ENCODE peak calls at places on chromosomes 11 and 22, in eight cellular contexts. M is A549, L is SK-N-SH, O is HCT116, N is K562, P is HepG2, Z is endothelial cell of umbilical vein, G is H1. S is an unnamed sample.
A peak's percentile ranks its signal among the peaks of the same experiment; 100 is the strongest.

GRCh38 chr11:61577383-61578118 is 3.3 kb downstream of the SYT7 start:
- DNase-seq in L (peak; percentile 84), G (peak; percentile 64), Z (no peak), P (peak; percentile 80), M (peak; percentile 33), N (peak; percentile 42), O (no peak), S (no peak)

GRCh38 chr11:50174189-50174588 is 141.5 kb downstream of the OR4C45 start:
- DNase-seq in O (no peak), L (no peak), G (no peak), P (no peak), M (no peak), Z (no peak), N (no peak), S (no peak)

GRCh38 chr11:1706634-1707400 is 9.8 kb downstream of the KRTAP5-6 start:
- DNase-seq in O (no peak), N (peak; percentile 26), M (peak; percentile 67), Z (no peak), L (no peak), P (no peak), G (no peak), S (no peak)

GRCh38 chr11:57778318-57779037 is 16.9 kb downstream of the CTNND1 start:
- DNase-seq in G (peak; percentile 71), N (peak; percentile 71), Z (peak; percentile 100), L (peak; percentile 83), O (peak; percentile 89), M (peak; percentile 94), P (peak; percentile 99), S (no peak)

GRCh38 chr22:28989035-28989464 is 72.6 kb downstream of the C22orf31 start:
- DNase-seq in Z (no peak), G (no peak), M (no peak), P (no peak), L (no peak), N (no peak), O (no peak), S (no peak)

GRCh38 chr11:132300283-132300682 is 929.9 kb downstream of the NTM start:
- DNase-seq in M (no peak), O (no peak), L (peak; percentile 42), P (no peak), N (no peak), Z (no peak), G (no peak), S (no peak)

GRCh38 chr11:72589802-72590761 is 84.1 kb downstream of the PDE2A start:
- DNase-seq in G (peak; percentile 88), N (peak; percentile 61), Z (peak; percentile 35), L (peak; percentile 60), M (peak; percentile 73), P (peak; percentile 48), O (no peak), S (no peak)

GRCh38 chr22:33971561-33971961 is 51.3 kb upstream of the LARGE1 start:
- DNase-seq in M (no peak), Z (no peak), O (no peak), P (peak; percentile 22), N (no peak), G (no peak), L (no peak), S (no peak)

GRCh38 chr22:39221999-39222686 is 22.6 kb downstream of the PDGFB start:
- DNase-seq in M (no peak), O (no peak), G (no peak), P (no peak), N (no peak), L (no peak), Z (no peak), S (no peak)

GRCh38 chr22:43183496-43184263 is 3.3 kb downstream of the TTLL12 start:
- DNase-seq in N (peak; percentile 85), Z (peak; percentile 72), O (no peak), G (no peak), P (peak; percentile 67), M (no peak), L (no peak), S (no peak)

GRCh38 chr11:85949798-85950197 is 94.6 kb downstream of the CCDC83 start:
- DNase-seq in P (peak; percentile 56), M (no peak), G (no peak), L (no peak), Z (no peak), O (no peak), N (no peak), S (no peak)

GRCh38 chr11:83256602-83257340 is 29.4 kb downstream of the CCDC90B start:
- DNase-seq in O (no peak), G (no peak), N (no peak), P (peak; percentile 68), L (no peak), M (no peak), Z (no peak), S (no peak)

GRCh38 chr11:18106688-18107087 is 806 bp upstream of the SAAL1 start:
- DNase-seq in N (no peak), Z (peak; percentile 6), G (no peak), L (no peak), O (no peak), M (no peak), P (no peak), S (no peak)

GRCh38 chr11:130588471-130588870 is 140.0 kb downstream of the ADAMTS15 start:
- DNase-seq in O (no peak), Z (no peak), L (no peak), N (no peak), G (no peak), M (no peak), P (no peak), S (no peak)

GRCh38 chr22:48920776-48921241 is 906.9 kb downstream of the BRD1 start:
- DNase-seq in O (no peak), Z (no peak), G (peak; percentile 37), P (no peak), N (no peak), M (no peak), L (no peak), S (no peak)

GRCh38 chr11:129458278-129458677 is 82.6 kb downstream of the BARX2 start:
- DNase-seq in G (no peak), P (no peak), N (no peak), Z (no peak), L (no peak), O (no peak), M (no peak), S (no peak)

GRCh38 chr11:61193596-61193995 is 9.7 kb upstream of the PGA3 start:
- DNase-seq in G (no peak), L (peak; percentile 45), N (no peak), Z (no peak), O (no peak), P (no peak), M (no peak), S (no peak)

GRCh38 chr11:128878455-128878854 is 11.4 kb upstream of the KCNJ1 start:
- DNase-seq in Z (no peak), O (no peak), G (no peak), N (no peak), M (no peak), L (no peak), P (no peak), S (no peak)

GRCh38 chr11:24697722-24698121 is 200.9 kb downstream of the LUZP2 start:
- DNase-seq in L (no peak), N (no peak), M (no peak), O (no peak), G (no peak), Z (peak; percentile 59), P (no peak), S (no peak)

GRCh38 chr22:17920145-17920605 is 104.2 kb downstream of the MICAL3 start:
- DNase-seq in M (no peak), Z (peak; percentile 44), N (peak; percentile 87), O (no peak), P (peak; percentile 70), G (no peak), L (peak; percentile 79), S (no peak)
- TF ChIP-seq MAX in M (no peak), Z (no peak), N (no peak), O (no peak), P (no peak), G (no peak), L (no peak), S (no peak)

GRCh38 chr22:19959587-19960490 is 18.2 kb upstream of the TXNRD2 start:
- DNase-seq in L (peak; percentile 13), M (no peak), G (no peak), P (no peak), N (no peak), Z (no peak), O (no peak), S (no peak)
- H3K4me2 ChIP-seq in L (no peak overlapping the region), M (no peak overlapping the region), G (peak overlapping the region; percentile 74), P (peak overlapping the region; percentile 100), N (peak overlapping the region; percentile 72), Z (no peak overlapping the region), O (peak overlapping the region; percentile 63), S (no peak overlapping the region)

DNA sequence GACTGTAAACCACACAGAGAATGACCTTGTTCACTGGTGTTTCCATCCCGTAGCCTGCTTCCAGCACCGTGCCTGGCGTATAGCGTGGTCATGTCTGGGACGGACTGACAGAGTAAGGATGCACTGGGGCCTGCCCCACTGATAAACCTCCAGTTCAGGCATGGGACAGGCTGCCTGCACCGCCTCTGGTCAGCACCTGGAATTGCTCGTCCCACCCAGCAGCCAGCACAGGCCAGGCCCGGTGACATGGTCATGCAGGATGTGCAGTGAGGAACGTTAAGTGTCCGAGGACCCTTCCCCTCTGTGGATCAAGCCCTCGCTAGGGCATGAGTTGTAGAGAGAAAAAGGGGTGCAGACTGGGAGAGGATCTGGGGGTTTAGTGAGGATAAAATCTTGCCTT is 44.8 kb downstream of the LMO1 start:
- DNase-seq in N (no peak), O (no peak), Z (no peak), L (no peak), G (no peak), P (no peak), M (no peak), S (no peak)
- TF ChIP-seq MAX in N (no peak), O (no peak), Z (no peak), L (no peak), G (no peak), P (no peak), M (no peak), S (no peak)

DNA sequence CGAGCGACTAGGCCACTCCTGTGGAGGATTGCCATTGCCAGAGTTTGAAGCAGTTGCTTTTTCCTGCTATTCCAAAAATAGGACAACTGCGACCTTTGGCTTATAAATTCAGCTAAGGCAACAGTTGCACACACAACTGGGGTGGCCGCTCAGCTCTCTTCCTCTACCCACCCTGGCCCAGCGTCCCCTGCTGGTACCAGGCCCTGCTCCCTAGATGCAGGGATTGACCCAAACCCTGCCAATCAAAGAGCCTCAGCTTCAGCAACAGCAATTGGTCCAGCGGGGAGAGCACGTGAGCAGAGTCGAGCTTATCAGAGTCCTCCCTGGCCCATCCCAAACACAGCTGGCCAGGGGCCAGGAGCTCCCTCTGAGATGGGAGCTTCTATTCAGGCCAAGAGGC is 22.0 kb upstream of the CABP2 start:
- DNase-seq in Z (no peak), L (no peak), G (no peak), O (no peak), M (no peak), N (peak; percentile 89), P (peak; percentile 45), S (no peak)
- H3K4me2 ChIP-seq in Z (no peak overlapping the region), L (no peak overlapping the region), G (no peak overlapping the region), O (no peak overlapping the region), M (no peak overlapping the region), N (no peak overlapping the region), P (peak overlapping the region; percentile 43), S (no peak overlapping the region)

DNA sequence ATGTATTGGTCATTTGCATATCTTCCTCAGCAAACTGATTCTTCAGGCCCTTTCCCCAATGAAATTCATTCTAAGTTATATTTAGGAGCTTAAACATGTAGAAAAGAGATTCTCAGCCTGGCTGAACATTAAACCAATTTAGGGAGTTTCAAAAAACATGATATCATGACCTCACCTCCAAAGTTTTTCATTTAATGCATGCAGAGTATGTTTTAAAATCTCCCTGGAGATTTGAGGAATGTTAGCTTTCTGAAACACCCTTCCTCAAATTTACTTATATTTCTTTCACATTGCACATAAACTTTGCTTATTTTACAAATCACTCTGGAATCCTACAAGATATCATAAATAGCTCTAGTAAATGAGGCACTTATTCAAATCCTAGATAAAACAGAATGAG is 162.0 kb downstream of the C11orf87 start:
- DNase-seq in Z (no peak), L (no peak), N (no peak), G (no peak), O (no peak), P (no peak), M (no peak), S (no peak)
- TF ChIP-seq MAX in Z (no peak), L (no peak), N (no peak), G (no peak), O (no peak), P (no peak), M (no peak), S (no peak)